ENCODE peak calls at places on chromosomes 12 and 14, in eight cellular contexts. W is left ventricle myocardium inferior, H is AG20443, Q is posterior vena cava, T is left cardiac atrium, A is NCI-H1105, Y is NCI-H510A, J is left colon. K is an unnamed sample.

GRCh38 chr14:34334329-34334728 is 127.7 kb downstream of the SPTSSA start:
- DNase-seq in T (no peak), Q (no peak), A (no peak), H (no peak), Y (no peak), W (no peak), J (no peak), K (no peak)

GRCh38 chr12:130520784-130521183 is 183.1 kb downstream of the PIWIL1 start:
- DNase-seq in Y (no peak), T (no peak), W (no peak), Q (no peak), J (no peak), H (no peak), A (no peak), K (no peak)

GRCh38 chr12:90174198-90174510 is 465.5 kb upstream of the ATP2B1 start:
- DNase-seq in A (no peak), H (no peak), J (no peak), T (no peak), Q (no peak), W (no peak), Y (no peak), K (peak; percentile 39)

GRCh38 chr12:44827832-44828438 is 48.2 kb downstream of the NELL2 start:
- DNase-seq in H (no peak), J (no peak), A (no peak), Y (no peak), T (no peak), W (no peak), Q (no peak), K (no peak)

GRCh38 chr12:89971880-89972279 is 263.2 kb upstream of the ATP2B1 start:
- DNase-seq in W (no peak), Q (no peak), Y (no peak), H (peak; percentile 21), T (peak; percentile 26), J (no peak), A (no peak), K (no peak)

GRCh38 chr14:63178912-63179311 is 25.3 kb upstream of the RHOJ start:
- DNase-seq in Q (no peak), W (no peak), Y (no peak), J (no peak), A (no peak), H (peak; percentile 65), T (no peak), K (no peak)

GRCh38 chr12:66239295-66239694 is 50.3 kb downstream of the IRAK3 start:
- DNase-seq in J (no peak), A (no peak), T (no peak), Q (no peak), W (no peak), Y (no peak), H (no peak), K (no peak)

GRCh38 chr14:102362084-102362483 is 606 bp downstream of the CINP start:
- DNase-seq in Q (no peak), T (no peak), J (peak; percentile 7), A (no peak), H (peak; percentile 62), W (no peak), Y (no peak), K (no peak)

GRCh38 chr12:92208613-92209121 is 63.0 kb upstream of the BTG1 start:
- DNase-seq in Q (no peak), H (peak; percentile 29), W (no peak), Y (peak; percentile 20), J (no peak), T (no peak), A (no peak), K (peak; percentile 3)

GRCh38 chr12:127539499-127539898 is 727.5 kb upstream of the TMEM132C start:
- DNase-seq in Q (no peak), W (no peak), A (no peak), J (no peak), T (no peak), H (no peak), Y (no peak), K (no peak)

GRCh38 chr12:64890873-64891468 is 66.5 kb downstream of the TBC1D30 start:
- DNase-seq in H (peak; percentile 63), J (no peak), Y (peak; percentile 16), A (peak; percentile 57), Q (no peak), T (no peak), W (no peak), K (peak; percentile 71)

GRCh38 chr14:72966038-72966437 is 39.8 kb downstream of the DCAF4 start:
- DNase-seq in W (no peak), Y (no peak), Q (no peak), H (no peak), J (no peak), T (no peak), A (no peak), K (no peak)

GRCh38 chr12:55743967-55744931 is 1.3 kb downstream of the GDF11 start:
- DNase-seq in Q (peak; percentile 79), T (no peak), A (no peak), Y (no peak), H (no peak), J (no peak), W (peak; percentile 16), K (no peak)

K was measured in NCI-H345.